ENCODE peak calls at places on chromosomes 11 and 22, in four cellular contexts. U is tibial nerve, K is type B pancreatic cell, N is GM06990. C is an unnamed sample.
A peak's percentile ranks its signal among the peaks of the same experiment; 100 is the strongest.

GRCh38 chr11:33132510-33132909 is 28.8 kb downstream of the CSTF3 start:
- DNase-seq in U (no peak), K (no peak), N (no peak), C (no peak)

GRCh38 chr11:61531033-61531432 is 22.5 kb downstream of the LRRC10B start:
- DNase-seq in U (no peak), K (no peak), N (no peak), C (no peak)

GRCh38 chr11:101474666-101475065 is 109.1 kb downstream of the TRPC6 start:
- DNase-seq in U (no peak), K (no peak), N (no peak), C (no peak)

GRCh38 chr22:46574993-46575914 is 37.8 kb upstream of the CELSR1 start:
- DNase-seq in U (peak; percentile 2), K (no peak), N (no peak), C (no peak)

GRCh38 chr11:3135491-3136440 is 29.3 kb downstream of the OSBPL5 start:
- DNase-seq in U (no peak), K (no peak), N (no peak), C (no peak)

GRCh38 chr11:81059356-81059755 is 1618.5 kb upstream of the TENM4 start:
- DNase-seq in U (no peak), K (no peak), N (no peak), C (no peak)

GRCh38 chr22:40855104-40855959 is 1.1 kb downstream of the ST13 start:
- DNase-seq in U (peak; percentile 28), K (no peak), N (peak; percentile 7), C (no peak)

GRCh38 chr22:33888821-33889220 is 31.5 kb downstream of the LARGE1 start:
- DNase-seq in U (no peak), K (no peak), N (no peak), C (no peak)

GRCh38 chr11:90757851-90758494 is 535.1 kb upstream of the CHORDC1 start:
- DNase-seq in U (no peak), K (no peak), N (no peak), C (no peak)

GRCh38 chr11:20443596-20443995 is 56.1 kb downstream of the PRMT3 start:
- DNase-seq in U (no peak), K (no peak), N (no peak), C (no peak)

GRCh38 chr11:73198677-73199076 is 19.4 kb upstream of the P2RY2 start:
- DNase-seq in U (no peak), K (no peak), N (no peak), C (no peak)

GRCh38 chr11:127056338-127056971 is 55.9 kb upstream of the KIRREL3 start:
- DNase-seq in U (no peak), K (no peak), N (no peak), C (no peak)

GRCh38 chr11:133836076-133836548 is 9.2 kb downstream of the SPATA19 start:
- DNase-seq in U (no peak), K (no peak), N (no peak), C (no peak)

GRCh38 chr11:78080818-78081495 is 1.3 kb upstream of the NDUFC2 start:
- DNase-seq in U (no peak), K (no peak), N (no peak), C (no peak)

GRCh38 chr11:73154178-73154577 is 12.1 kb upstream of the FCHSD2 start:
- DNase-seq in U (no peak), K (no peak), N (peak; percentile 78), C (peak; percentile 95)

GRCh38 chr11:35567737-35568465 is 42.5 kb upstream of the PAMR1 start:
- DNase-seq in U (no peak), K (no peak), N (no peak), C (no peak)

GRCh38 chr11:2422461-2423156 is 21.7 kb downstream of the TRPM5 start:
- DNase-seq in U (no peak), K (no peak), N (no peak), C (no peak)

GRCh38 chr11:19734171-19734570 is 21.5 kb downstream of the NAV2 start:
- DNase-seq in U (no peak), K (no peak), N (no peak), C (no peak)

GRCh38 chr22:30636226-30637077 is 871 bp downstream of the SLC35E4 start:
- DNase-seq in U (no peak), K (no peak), N (no peak), C (no peak)

GRCh38 chr22:27116295-27116694 is 458.9 kb downstream of the MIAT start:
- DNase-seq in U (no peak), K (no peak), N (no peak), C (no peak)

GRCh38 chr11:104830080-104830479 is 68.2 kb downstream of the CASP12 start:
- DNase-seq in U (no peak), K (no peak), N (no peak), C (no peak)

GRCh38 chr22:26656896-26657851 is at the start of gene MIAT:
- DNase-seq in U (no peak), K (no peak), N (peak; percentile 73), C (no peak)

GRCh38 chr22:37774728-37775127 is 33.0 kb upstream of the GCAT start:
- DNase-seq in U (no peak), K (no peak), N (no peak), C (no peak)

GRCh38 chr11:16095756-16096155 is 260.6 kb downstream of the SOX6 start:
- DNase-seq in U (no peak), K (no peak), N (no peak), C (no peak)

DNA sequence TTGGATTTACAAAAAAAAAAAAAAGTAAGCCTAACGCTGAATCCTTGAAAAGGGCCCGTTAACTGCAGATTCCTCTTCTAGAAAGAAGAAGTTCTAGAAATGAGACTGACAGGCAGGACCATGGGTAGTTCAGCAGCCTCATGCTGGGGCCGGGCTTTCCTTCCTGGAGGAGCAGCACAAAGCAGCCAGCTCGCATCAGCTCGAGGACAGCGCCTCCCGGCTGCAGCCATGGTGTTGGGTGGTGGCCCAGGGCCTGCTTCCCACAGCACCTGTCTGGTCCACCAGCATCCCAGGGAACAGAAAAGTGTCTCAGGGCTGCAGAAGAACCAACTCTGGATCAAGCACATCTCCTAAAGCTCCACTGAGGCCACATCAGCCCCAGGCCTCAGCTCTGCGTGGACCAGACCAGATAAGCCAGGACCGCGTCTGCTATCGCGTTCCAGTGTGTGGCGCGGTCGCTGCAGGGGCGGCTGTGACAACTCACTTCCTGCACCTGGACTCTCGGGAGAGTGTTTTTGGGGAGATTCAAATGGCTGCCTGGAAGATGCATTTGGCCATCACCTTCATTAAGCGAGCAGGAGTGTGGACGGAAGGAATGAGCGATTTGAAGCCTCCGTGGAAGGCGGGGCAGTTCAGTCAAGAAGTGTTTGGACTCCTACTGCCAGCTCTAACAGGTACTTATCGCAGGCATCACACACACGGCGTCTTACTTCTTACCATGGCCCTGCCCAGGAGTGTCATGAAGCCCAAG is 53.5 kb downstream of the MYH9 start:
- DNase-seq in U (no peak), K (no peak), N (no peak), C (no peak)
- TF ChIP-seq CTCF in U (no peak), K (no peak), N (peak; percentile 32), C (peak; percentile 10)

DNA sequence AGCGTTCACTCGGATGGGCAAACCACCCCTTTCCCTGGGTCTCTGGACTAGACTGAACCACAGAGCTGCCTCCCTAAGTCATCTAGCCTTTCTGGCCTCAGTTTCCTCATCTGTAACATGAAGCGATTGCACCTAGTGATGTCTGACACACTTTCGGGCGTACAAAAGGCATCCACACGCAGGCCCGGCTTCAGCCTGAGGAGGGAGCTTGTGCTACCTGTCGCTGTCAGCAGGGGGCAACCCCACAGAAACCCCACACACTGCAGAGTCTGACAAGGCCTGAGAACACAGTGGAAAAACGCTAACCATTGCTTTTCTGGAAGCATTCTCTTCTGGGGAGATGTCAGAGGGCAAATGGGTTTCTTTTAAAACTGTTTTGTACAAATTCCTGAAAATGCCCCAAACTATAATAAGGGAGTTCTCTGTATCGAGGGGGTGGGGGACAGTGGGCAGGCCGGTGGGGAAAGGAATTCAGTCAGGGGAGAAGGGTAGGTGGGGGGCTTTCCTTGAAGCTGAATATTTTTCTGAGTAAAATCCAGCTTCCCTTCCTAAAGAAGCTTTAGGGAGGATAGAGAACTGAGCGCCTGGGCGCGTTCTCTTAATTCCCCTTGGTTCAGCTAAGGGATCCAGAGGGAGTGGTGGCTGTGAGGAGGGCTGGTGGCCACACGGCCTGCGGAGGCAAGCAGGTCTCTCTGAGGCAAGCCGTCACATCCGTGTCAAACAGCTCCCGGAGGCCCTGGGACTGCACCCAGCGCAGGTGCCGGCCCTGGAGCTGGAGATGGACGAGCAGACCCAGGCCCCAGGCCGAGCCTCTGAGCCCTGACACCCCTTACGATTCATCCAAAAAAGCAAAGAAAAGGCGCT is 552 bp downstream of the ELF5 start:
- DNase-seq in U (peak; percentile 18), K (no peak), N (peak; percentile 41), C (peak; percentile 41)
- TF ChIP-seq CTCF in U (peak; percentile 65), K (peak; percentile 81), N (peak; percentile 94), C (peak; percentile 95)

GRCh38 chr22:31998784-31999435 is 44.2 kb upstream of the SLC5A1 start:
- DNase-seq in U (no peak), K (no peak), N (no peak), C (no peak)

GRCh38 chr22:32000171-32000570 is 42.9 kb upstream of the SLC5A1 start:
- DNase-seq in U (no peak), K (no peak), N (no peak), C (no peak)

GRCh38 chr22:31995807-31996206 is 47.3 kb upstream of the SLC5A1 start:
- DNase-seq in U (no peak), K (no peak), N (peak; percentile 15), C (no peak)

GRCh38 chr22:31995046-31995445 is 48.0 kb upstream of the SLC5A1 start:
- DNase-seq in U (no peak), K (no peak), N (no peak), C (no peak)
- TF ChIP-seq CTCF in U (no peak), K (peak; percentile 63), N (peak; percentile 30), C (peak; percentile 34)

DNA sequence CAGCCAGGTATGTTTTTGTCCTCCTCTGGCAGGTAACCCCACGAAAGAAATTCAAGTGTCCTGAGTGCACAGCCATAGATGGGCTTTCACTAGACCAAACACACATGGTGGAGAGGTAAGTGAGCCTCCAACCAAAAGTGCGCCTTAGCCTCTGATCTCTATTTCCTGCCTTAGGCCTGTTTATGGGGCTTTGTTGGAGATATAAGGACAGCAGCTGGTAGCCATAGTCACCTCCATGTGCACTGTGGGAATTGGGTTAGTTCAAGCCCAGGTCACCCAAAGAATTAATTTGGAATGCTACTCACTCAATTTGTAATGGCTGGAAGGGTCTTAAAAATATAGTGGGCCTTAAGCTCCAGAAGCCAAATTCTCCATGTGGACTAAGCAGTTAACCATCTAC is 73.7 kb downstream of the ALX4 start:
- DNase-seq in U (no peak), K (no peak), N (no peak), C (no peak)
- TF ChIP-seq CTCF in U (no peak), K (no peak), N (no peak), C (no peak)

DNA sequence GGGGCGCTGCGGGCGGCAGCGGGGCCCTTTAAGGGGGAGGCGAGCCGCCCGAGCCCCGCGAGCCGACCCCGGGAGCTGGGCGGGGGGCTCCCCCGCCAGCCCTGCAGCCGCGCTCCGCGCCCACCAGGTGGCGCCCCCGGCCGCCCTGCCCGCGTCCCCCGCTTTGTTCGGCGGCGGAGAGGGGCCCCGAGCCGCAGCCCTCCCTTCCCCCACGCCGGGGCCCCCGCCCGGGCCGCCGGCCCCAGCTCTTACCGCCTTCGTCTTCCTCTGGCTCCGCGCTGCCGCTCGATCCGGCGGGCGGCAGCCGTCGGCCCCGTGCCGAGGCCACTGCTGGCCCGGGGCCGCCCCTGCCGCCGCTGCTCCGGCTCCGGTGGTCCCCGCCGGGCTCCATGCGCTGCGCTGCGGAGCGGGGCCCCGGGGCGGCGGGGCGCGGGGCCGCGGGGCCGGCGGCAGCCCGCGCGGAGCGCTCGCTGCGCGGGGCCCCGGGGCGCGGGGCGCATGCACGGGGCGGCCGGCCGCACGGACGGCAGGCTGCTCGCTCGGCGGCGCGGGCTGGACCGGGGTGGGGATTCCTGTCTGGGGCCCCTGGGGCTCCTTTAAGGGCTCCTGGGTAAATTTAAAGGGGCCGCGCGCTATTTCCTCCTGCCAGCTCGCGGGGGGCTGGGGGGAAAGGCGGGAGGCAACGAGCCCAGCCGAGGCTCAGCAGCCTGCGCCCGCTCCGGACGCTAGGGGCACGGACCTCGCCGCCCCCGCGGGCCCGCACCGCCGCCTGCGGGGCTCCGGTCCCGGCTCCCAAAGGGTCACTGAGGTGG is at the start of gene ZFTA:
- DNase-seq in U (no peak), K (peak; percentile 87), N (peak; percentile 62), C (no peak)
- TF ChIP-seq CTCF in U (peak; percentile 68), K (peak; percentile 84), N (no peak), C (peak; percentile 67)